ENCODE peak calls at places on chromosome 22, in five cellular contexts. J is PC-3, L is left lung, B is adrenal gland, E is right lobe of liver. W is an unnamed sample.

GRCh38 chr22:38218661-38219331 is 17.0 kb downstream of the MAFF start:
- DNase-seq in L (peak; percentile 87), B (peak; percentile 93), J (peak; percentile 88), E (peak; percentile 78), W (peak; percentile 70)

GRCh38 chr22:36237462-36238347 is 1.6 kb downstream of the APOL2 start:
- DNase-seq in L (no peak), B (no peak), E (peak; percentile 78), J (peak; percentile 39), W (no peak)

GRCh38 chr22:17370766-17371181 is 1.5 kb downstream of the CECR2 start:
- DNase-seq in B (no peak), J (no peak), E (no peak), L (no peak), W (no peak)

GRCh38 chr22:22031183-22031560 is 48.6 kb upstream of the TOP3B start:
- DNase-seq in B (no peak), J (no peak), L (no peak), E (no peak), W (no peak)

GRCh38 chr22:21937041-21937820 is 15.4 kb downstream of the PPM1F start:
- DNase-seq in L (peak; percentile 76), E (no peak), B (peak; percentile 63), J (peak; percentile 62), W (no peak)

GRCh38 chr22:38413085-38414008 is 41.7 kb downstream of the KCNJ4 start:
- DNase-seq in B (peak; percentile 29), L (peak; percentile 38), J (no peak), E (peak; percentile 63), W (peak; percentile 53)

GRCh38 chr22:33918676-33919590 is 1.3 kb downstream of the LARGE1 start:
- DNase-seq in B (no peak), L (no peak), E (no peak), J (no peak), W (no peak)

GRCh38 chr22:28279888-28280287 is 360.8 kb upstream of the PITPNB start:
- DNase-seq in J (no peak), E (no peak), B (no peak), L (no peak), W (no peak)

GRCh38 chr22:33535937-33536875 is 384.1 kb downstream of the LARGE1 start:
- DNase-seq in L (no peak), E (no peak), B (peak; percentile 87), J (no peak), W (no peak)

GRCh38 chr22:17753401-17753989 is 20.8 kb downstream of the BID start:
- DNase-seq in E (peak; percentile 80), L (no peak), J (peak; percentile 48), B (no peak), W (no peak)

GRCh38 chr22:26722159-26722558 is 64.8 kb downstream of the MIAT start:
- DNase-seq in L (no peak), B (no peak), E (no peak), J (peak; percentile 40), W (no peak)

GRCh38 chr22:40920526-40920925 is 30.7 kb upstream of the RBX1 start:
- DNase-seq in E (no peak), B (no peak), L (no peak), J (no peak), W (no peak)

GRCh38 chr22:27045103-27045940 is 387.9 kb downstream of the MIAT start:
- DNase-seq in J (peak; percentile 1), E (no peak), B (no peak), L (no peak), W (no peak)

GRCh38 chr22:36192601-36193000 is 9.0 kb downstream of the APOL4 start:
- DNase-seq in J (no peak), L (no peak), B (no peak), E (no peak), W (no peak)

GRCh38 chr22:35150163-35151107 is 84.5 kb downstream of the ISX start:
- DNase-seq in E (peak; percentile 60), J (peak; percentile 54), B (peak; percentile 27), L (peak; percentile 45), W (peak; percentile 52)

GRCh38 chr22:47629273-47629711 is 866.8 kb downstream of the TBC1D22A start:
- DNase-seq in E (no peak), L (no peak), B (no peak), J (no peak), W (no peak)

GRCh38 chr22:30838111-30838510 is 130.5 kb downstream of the MORC2 start:
- DNase-seq in J (peak; percentile 8), E (no peak), L (no peak), B (no peak), W (no peak)

DNA sequence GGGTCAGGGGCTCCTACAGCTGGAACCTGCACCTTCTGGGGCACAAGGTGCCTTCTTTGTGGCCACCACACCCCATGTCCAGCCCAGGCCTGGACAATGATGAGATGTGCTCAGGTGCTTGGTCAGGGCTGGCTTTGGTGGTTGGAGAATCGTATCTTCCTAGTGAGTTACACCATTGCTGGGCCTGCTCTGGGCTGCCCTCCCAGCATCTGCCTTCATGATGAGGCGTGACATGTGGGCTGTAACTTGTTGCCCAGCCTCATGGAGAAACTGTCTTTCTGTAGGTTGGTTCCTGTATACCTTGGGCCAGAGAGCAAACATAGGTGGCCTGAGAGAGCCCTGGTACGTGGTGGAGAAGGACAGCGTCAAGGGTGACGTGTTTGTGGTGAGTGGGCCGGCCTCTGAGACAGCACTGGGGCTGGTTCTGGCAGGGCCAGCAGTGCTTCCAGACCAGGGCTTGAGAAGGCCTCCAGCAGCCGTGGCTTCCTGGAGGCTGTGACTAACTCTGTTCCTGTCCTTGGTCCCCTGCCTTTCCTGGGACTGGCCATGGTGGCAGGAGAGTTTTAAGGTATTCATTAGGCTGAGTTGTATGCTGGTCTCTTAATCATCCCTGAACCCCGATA is 18.1 kb downstream of the TRMU start:
- DNase-seq in E (no peak), B (peak; percentile 80), J (no peak), L (no peak), W (no peak)
- H3K36me3 ChIP-seq in E (peaks cover 44% of the 10 kb centered on the region), B (no peaks in the 10 kb centered on the region), J (peaks cover 19% of the 10 kb centered on the region), L (peaks cover 100% of the 10 kb centered on the region), W (peaks cover 83% of the 10 kb centered on the region)

DNA sequence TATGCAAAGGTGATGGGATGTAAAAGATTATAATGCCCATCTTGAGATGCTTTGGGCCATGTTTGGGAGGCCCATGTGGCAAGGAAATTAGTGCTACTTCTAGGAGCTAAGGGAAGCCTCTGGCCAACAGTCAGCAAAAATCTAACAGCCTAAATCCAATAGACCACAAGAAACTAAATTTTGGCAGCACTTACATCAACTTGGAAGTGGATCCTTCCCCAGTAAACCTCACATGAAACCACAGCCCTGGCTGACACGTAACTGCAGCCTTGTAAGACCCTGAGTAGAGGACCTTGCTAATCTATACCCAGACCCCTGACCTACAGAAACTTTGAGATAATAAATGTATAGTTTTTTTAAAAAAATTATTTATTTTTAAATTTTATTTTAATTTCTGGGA is 13.1 kb upstream of the GRK3 start:
- DNase-seq in E (no peak), B (no peak), J (no peak), L (no peak), W (no peak)
- H3K27ac ChIP-seq in E (no peak overlapping the region), B (no peak overlapping the region), J (no peak overlapping the region), L (no peak overlapping the region), W (no peak overlapping the region)

GRCh38 chr22:41987276-41987675 is 11.3 kb upstream of the WBP2NL start:
- DNase-seq in L (no peak), E (peak; percentile 17), B (no peak), J (no peak), W (no peak)

GRCh38 chr22:41992496-41992895 is 6.1 kb upstream of the WBP2NL start:
- DNase-seq in B (peak; percentile 1), L (no peak), J (no peak), E (no peak), W (no peak)

GRCh38 chr22:41994506-41994905 is 4.1 kb upstream of the WBP2NL start:
- DNase-seq in E (no peak), B (peak; percentile 1), L (no peak), J (no peak), W (no peak)

GRCh38 chr22:41989246-41989645 is 9.3 kb upstream of the WBP2NL start:
- DNase-seq in J (no peak), B (no peak), L (no peak), E (peak; percentile 27), W (no peak)

GRCh38 chr22:41991111-41991510 is 7.5 kb upstream of the WBP2NL start:
- DNase-seq in J (no peak), B (peak; percentile 7), E (peak; percentile 12), L (peak; percentile 10), W (no peak)
- H3K36me3 ChIP-seq in J (no peaks in the 10 kb centered on the region), B (no peaks in the 10 kb centered on the region), E (no peaks in the 10 kb centered on the region), L (no peaks in the 10 kb centered on the region), W (no peaks in the 10 kb centered on the region)

GRCh38 chr22:20858615-20859416 is at the start of the genes PI4KA and SNAP29:
- DNase-seq in J (peak; percentile 94), B (peak; percentile 99), E (peak; percentile 100), L (peak; percentile 99), W (peak; percentile 99)
- H3K27ac ChIP-seq in J (peak within 1 kb of the TSS; percentile 41), B (peak within 1 kb of the TSS; percentile 97), E (peak within 1 kb of the TSS; percentile 88), L (peak within 1 kb of the TSS; percentile 91), W (peak within 1 kb of the TSS; percentile 94)

GRCh38 chr22:49540084-49540483 is 287.6 kb downstream of the BRD1 start:
- DNase-seq in E (no peak), B (no peak), L (no peak), J (no peak), W (no peak)

GRCh38 chr22:49540571-49541450 is 286.9 kb downstream of the BRD1 start:
- DNase-seq in J (no peak), B (no peak), L (peak; percentile 23), E (no peak), W (no peak)

GRCh38 chr22:49535527-49536125 is 292.0 kb downstream of the BRD1 start:
- DNase-seq in L (peak; percentile 20), J (no peak), B (peak; percentile 1), E (no peak), W (no peak)

GRCh38 chr22:49536571-49537131 is 291.0 kb downstream of the BRD1 start:
- DNase-seq in E (no peak), J (no peak), L (peak; percentile 11), B (no peak), W (no peak)

GRCh38 chr22:49538006-49538405 is 289.7 kb downstream of the BRD1 start:
- DNase-seq in E (no peak), B (no peak), J (no peak), L (no peak), W (no peak)
- H3K36me3 ChIP-seq in E (no peaks in the 10 kb centered on the region), B (no peaks in the 10 kb centered on the region), J (no peaks in the 10 kb centered on the region), L (no peaks in the 10 kb centered on the region), W (no peaks in the 10 kb centered on the region)

GRCh38 chr22:44364750-44365118 is 52.0 kb upstream of the SHISAL1 start:
- DNase-seq in B (peak; percentile 13), E (peak; percentile 24), J (no peak), L (no peak), W (peak; percentile 34)
- H3K27ac ChIP-seq in B (no peak overlapping the region), E (no peak overlapping the region), J (no peak overlapping the region), L (no peak overlapping the region), W (peak overlapping the region; percentile 74)

DNA sequence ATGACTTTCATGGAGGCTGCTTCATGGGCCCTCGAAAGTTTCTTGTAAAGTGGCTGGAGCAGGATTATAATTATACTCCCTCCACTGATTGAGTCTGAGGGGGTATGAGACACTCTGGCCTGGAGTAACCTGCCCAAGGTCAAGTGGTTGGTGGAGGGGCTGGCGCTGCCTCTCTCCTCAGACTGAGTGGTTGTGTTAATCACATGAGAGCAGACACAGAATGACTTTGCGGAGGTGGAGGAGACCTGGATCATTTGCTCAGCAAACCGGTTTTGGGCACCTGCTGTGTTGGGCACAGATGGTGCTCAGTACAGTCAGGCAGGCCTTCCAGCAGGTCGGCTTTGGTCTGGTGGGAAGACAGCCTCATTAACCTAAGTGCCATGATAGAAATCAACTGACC is 11.8 kb downstream of the BCR start:
- DNase-seq in B (no peak), J (no peak), E (no peak), L (peak; percentile 81), W (no peak)
- H3K36me3 ChIP-seq in B (no peaks in the 10 kb centered on the region), J (no peaks in the 10 kb centered on the region), E (no peaks in the 10 kb centered on the region), L (peaks cover 11% of the 10 kb centered on the region), W (no peaks in the 10 kb centered on the region)